ENCODE peak calls at places on chromosomes 3 and 15, in eight cellular contexts. Y is foreskin fibroblast, E is neural progenitor cell, U is omental fat pad, R is fibroblast of lung, C is fibroblast of pulmonary artery, A is glutamatergic neuron, W is fibroblast of mammary gland. L is an unnamed sample.

GRCh38 chr15:99057020-99057419 is 47.9 kb upstream of the SYNM start:
- DNase-seq in Y (no peak), E (peak), U (no peak), R (no peak), C (no peak), A (no peak), W (no peak), L (no peak)

GRCh38 chr15:47374222-47374621 is 343.1 kb upstream of the SEMA6D start:
- DNase-seq in Y (peak), E (no peak), U (no peak), R (peak), C (peak), A (no peak), W (peak), L (peak)

GRCh38 chr15:37046876-37047614 is 53.3 kb downstream of the MEIS2 start:
- DNase-seq in Y (peak), E (peak), U (no peak), R (peak), C (peak), A (no peak), W (peak), L (peak)

GRCh38 chr15:69755571-69756310 is 303.1 kb downstream of the RPLP1 start:
- DNase-seq in Y (no peak), E (no peak), U (no peak), R (no peak), C (peak), A (no peak), W (peak), L (peak)

GRCh38 chr15:70375006-70375409 is 277.3 kb upstream of the TLE3 start:
- DNase-seq in Y (peak), E (no peak), U (no peak), R (no peak), C (peak), A (no peak), W (peak), L (peak)

GRCh38 chr3:75171632-75172230 is 492.4 kb upstream of the FRG2C start:
- DNase-seq in Y (no peak), E (peak), U (no peak), R (peak), C (peak), A (no peak), W (peak), L (peak)

GRCh38 chr15:59812889-59813288 is 123.8 kb upstream of the BNIP2 start:
- DNase-seq in Y (no peak), E (no peak), U (no peak), R (no peak), C (no peak), A (no peak), W (no peak), L (no peak)

GRCh38 chr3:195071916-195072820 is 198.8 kb downstream of the XXYLT1 start:
- DNase-seq in Y (no peak), E (no peak), U (no peak), R (no peak), C (no peak), A (no peak), W (no peak), L (no peak)

GRCh38 chr3:125144653-125145314 is 67.8 kb downstream of the SLC12A8 start:
- DNase-seq in Y (no peak), E (peak), U (no peak), R (no peak), C (no peak), A (no peak), W (no peak), L (no peak)

GRCh38 chr3:107752202-107752990 is 229.6 kb downstream of the BBX start:
- DNase-seq in Y (peak), E (peak), U (no peak), R (peak), C (peak), A (no peak), W (peak), L (peak)

GRCh38 chr3:168047190-168047795 is 48.4 kb downstream of the GOLIM4 start:
- DNase-seq in Y (peak), E (peak), U (no peak), R (peak), C (peak), A (no peak), W (peak), L (peak)

GRCh38 chr3:133880287-133880686 is 15.4 kb downstream of the RAB6B start:
- DNase-seq in Y (no peak), E (no peak), U (no peak), R (no peak), C (no peak), A (no peak), W (no peak), L (no peak)

GRCh38 chr3:146396792-146397191 is 72.6 kb downstream of the PLSCR2 start:
- DNase-seq in Y (no peak), E (no peak), U (no peak), R (no peak), C (no peak), A (no peak), W (no peak), L (no peak)

GRCh38 chr3:111735912-111736311 is 123.2 kb upstream of the PHLDB2 start:
- DNase-seq in Y (no peak), E (no peak), U (no peak), R (no peak), C (peak), A (no peak), W (no peak), L (no peak)

DNA sequence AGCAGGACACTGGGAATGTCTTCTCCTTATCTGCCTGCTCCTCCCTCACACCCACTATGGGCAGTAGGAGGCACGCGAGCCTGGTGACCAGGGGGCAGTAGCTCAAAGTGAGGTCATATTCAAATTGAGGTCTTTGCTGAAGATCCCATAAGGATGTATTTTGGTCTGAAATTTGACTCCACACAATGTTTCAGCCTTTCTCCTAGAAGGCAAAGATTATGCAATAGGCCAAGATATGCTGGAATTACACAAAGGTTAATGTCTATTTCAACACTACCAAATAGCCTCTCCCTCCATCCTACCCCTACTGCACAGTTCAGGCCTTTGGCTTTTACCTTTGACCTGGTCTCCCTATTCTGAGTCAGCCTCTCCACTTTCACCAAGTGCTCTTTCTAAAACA is 203.0 kb downstream of the TIGIT start:
- DNase-seq in Y (peak), E (no peak), U (no peak), R (peak), C (peak), A (no peak), W (peak), L (peak)
- TF ChIP-seq CTCF in Y (no peak), E (no peak), U (no peak), R (no peak), C (no peak), A (no peak), W (peak), L (no peak)

GRCh38 chr3:141454906-141455602 is 31.8 kb upstream of the RASA2 start:
- DNase-seq in Y (peak), E (peak), U (no peak), R (peak), C (peak), A (no peak), W (peak), L (peak)
- TF ChIP-seq CTCF in Y (peak), E (peak), U (peak), R (peak), C (peak), A (peak), W (peak), L (peak)

GRCh38 chr3:27722957-27723802 is 1.1 kb upstream of the EOMES start:
- DNase-seq in Y (no peak), E (peak), U (no peak), R (no peak), C (no peak), A (no peak), W (no peak), L (peak)

GRCh38 chr3:27720029-27720518 is 2.0 kb downstream of the EOMES start:
- DNase-seq in Y (no peak), E (no peak), U (no peak), R (no peak), C (no peak), A (no peak), W (no peak), L (no peak)

GRCh38 chr3:27721717-27722564 is at the start of gene EOMES:
- DNase-seq in Y (no peak), E (peak), U (no peak), R (peak), C (peak), A (peak), W (peak), L (peak)

GRCh38 chr3:27719306-27720003 is 2.7 kb downstream of the EOMES start:
- DNase-seq in Y (no peak), E (no peak), U (no peak), R (no peak), C (no peak), A (no peak), W (no peak), L (no peak)

DNA sequence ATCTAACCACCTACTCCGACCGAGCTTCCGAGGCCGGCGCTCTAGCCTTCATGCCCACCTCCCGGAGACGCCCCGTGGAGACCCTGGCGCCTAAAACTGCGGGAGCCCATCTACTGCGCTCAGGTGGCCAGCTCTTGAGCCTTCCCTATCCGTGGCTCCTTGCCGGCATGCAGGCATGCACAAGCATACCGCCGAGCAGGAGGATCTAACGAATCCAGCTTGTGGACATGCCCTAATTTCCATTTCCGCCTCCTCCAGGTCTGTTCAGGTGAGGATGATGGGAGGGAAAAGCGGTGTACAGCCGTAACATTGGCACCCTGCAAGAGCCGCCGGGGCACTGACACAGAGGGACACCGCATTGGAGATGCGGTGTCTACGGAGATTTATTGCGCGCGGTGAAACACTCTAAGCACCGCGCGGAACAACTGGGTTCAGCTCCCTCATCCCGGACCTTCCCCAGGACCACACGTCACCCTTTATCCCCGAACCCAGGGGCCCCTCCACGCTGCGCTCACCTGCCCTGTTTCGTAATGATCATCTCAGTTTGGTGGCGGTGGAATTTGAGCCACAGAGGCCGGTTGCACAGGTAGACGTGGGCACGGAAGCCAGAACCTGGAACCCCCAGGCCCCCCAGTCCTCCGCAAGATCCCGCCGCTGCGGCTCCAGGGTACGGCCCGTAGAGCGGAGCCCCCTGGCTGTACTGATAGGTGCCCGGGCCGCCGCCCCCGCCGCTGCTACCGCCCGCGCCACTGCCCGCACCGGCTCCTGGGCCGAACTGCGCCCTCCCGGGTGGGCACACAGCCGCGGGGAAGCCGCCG is 1.0 kb downstream of the EOMES start:
- DNase-seq in Y (no peak), E (peak), U (no peak), R (no peak), C (no peak), A (no peak), W (no peak), L (no peak)
- TF ChIP-seq CTCF in Y (no peak), E (no peak), U (no peak), R (peak), C (no peak), A (no peak), W (no peak), L (no peak)

GRCh38 chr15:82580713-82581112 is 40.5 kb upstream of the RPS17 start:
- DNase-seq in Y (no peak), E (no peak), U (no peak), R (no peak), C (no peak), A (no peak), W (no peak), L (no peak)

GRCh38 chr15:82587805-82588204 is 47.5 kb upstream of the RPS17 start:
- DNase-seq in Y (no peak), E (peak), U (no peak), R (no peak), C (no peak), A (no peak), W (no peak), L (no peak)

GRCh38 chr15:82585072-82585471 is 44.8 kb upstream of the RPS17 start:
- DNase-seq in Y (no peak), E (no peak), U (no peak), R (peak), C (peak), A (no peak), W (peak), L (peak)
- TF ChIP-seq CTCF in Y (no peak), E (peak), U (no peak), R (peak), C (no peak), A (no peak), W (peak), L (no peak)

GRCh38 chr15:73246898-73247297 is 121.9 kb downstream of the HCN4 start:
- DNase-seq in Y (no peak), E (no peak), U (no peak), R (no peak), C (no peak), A (no peak), W (no peak), L (no peak)
- TF ChIP-seq CTCF in Y (no peak), E (no peak), U (no peak), R (no peak), C (no peak), A (no peak), W (no peak), L (no peak)

GRCh38 chr15:45457215-45457614 is 65.3 kb downstream of the SLC30A4 start:
- DNase-seq in Y (no peak), E (no peak), U (no peak), R (no peak), C (no peak), A (no peak), W (no peak), L (no peak)

GRCh38 chr15:45451265-45451664 is 71.3 kb downstream of the SLC30A4 start:
- DNase-seq in Y (no peak), E (no peak), U (no peak), R (no peak), C (no peak), A (no peak), W (no peak), L (no peak)

GRCh38 chr15:45457641-45458539 is 64.7 kb downstream of the SLC30A4 start:
- DNase-seq in Y (peak), E (peak), U (peak), R (peak), C (peak), A (peak), W (peak), L (peak)

GRCh38 chr15:45456212-45457106 is 66.1 kb downstream of the SLC30A4 start:
- DNase-seq in Y (peak), E (no peak), U (peak), R (peak), C (peak), A (peak), W (peak), L (peak)

DNA sequence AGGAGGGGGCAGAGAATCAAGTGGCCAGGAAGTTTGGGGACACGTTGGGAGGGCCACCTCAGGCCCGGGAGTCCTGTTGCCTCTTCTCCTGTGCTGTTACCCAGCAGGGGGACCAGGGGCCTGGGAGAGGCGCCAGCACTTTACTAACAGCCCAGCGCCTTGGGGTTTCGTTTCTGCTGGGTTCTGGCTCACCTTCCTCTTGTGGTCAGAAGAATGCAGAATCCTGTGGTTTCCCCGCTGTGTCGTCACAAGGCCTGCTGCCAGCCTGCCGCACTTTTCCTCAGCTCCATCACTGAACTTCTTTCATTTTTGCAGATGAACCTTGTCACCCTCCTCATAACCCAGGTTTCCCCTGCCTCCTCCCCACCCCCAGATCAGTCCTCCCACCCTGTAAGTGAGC is 67.7 kb downstream of the SLC30A4 start:
- DNase-seq in Y (peak), E (no peak), U (peak), R (peak), C (peak), A (no peak), W (peak), L (peak)
- TF ChIP-seq CTCF in Y (no peak), E (no peak), U (no peak), R (no peak), C (peak), A (no peak), W (peak), L (peak)

GRCh38 chr3:129230311-129231019 is 18.9 kb upstream of the COPG1 start:
- DNase-seq in Y (peak), E (no peak), U (no peak), R (peak), C (peak), A (no peak), W (peak), L (peak)

GRCh38 chr3:129224984-129225393 is 24.4 kb upstream of the COPG1 start:
- DNase-seq in Y (peak), E (no peak), U (no peak), R (peak), C (peak), A (no peak), W (peak), L (peak)

GRCh38 chr3:129231331-129232119 is 17.9 kb upstream of the COPG1 start:
- DNase-seq in Y (no peak), E (no peak), U (no peak), R (peak), C (no peak), A (no peak), W (peak), L (no peak)

GRCh38 chr3:129226374-129226773 is 23.0 kb upstream of the COPG1 start:
- DNase-seq in Y (peak), E (no peak), U (peak), R (peak), C (peak), A (no peak), W (peak), L (peak)

GRCh38 chr3:129228891-129229585 is 20.4 kb upstream of the COPG1 start:
- DNase-seq in Y (peak), E (no peak), U (no peak), R (peak), C (peak), A (no peak), W (peak), L (peak)
- TF ChIP-seq CTCF in Y (no peak), E (peak), U (no peak), R (no peak), C (peak), A (no peak), W (no peak), L (no peak)

GRCh38 chr3:55720614-55721013 is 233.5 kb upstream of the WNT5A start:
- DNase-seq in Y (peak), E (no peak), U (no peak), R (peak), C (peak), A (no peak), W (peak), L (peak)
- TF ChIP-seq CTCF in Y (peak), E (peak), U (no peak), R (peak), C (peak), A (no peak), W (peak), L (peak)

DNA sequence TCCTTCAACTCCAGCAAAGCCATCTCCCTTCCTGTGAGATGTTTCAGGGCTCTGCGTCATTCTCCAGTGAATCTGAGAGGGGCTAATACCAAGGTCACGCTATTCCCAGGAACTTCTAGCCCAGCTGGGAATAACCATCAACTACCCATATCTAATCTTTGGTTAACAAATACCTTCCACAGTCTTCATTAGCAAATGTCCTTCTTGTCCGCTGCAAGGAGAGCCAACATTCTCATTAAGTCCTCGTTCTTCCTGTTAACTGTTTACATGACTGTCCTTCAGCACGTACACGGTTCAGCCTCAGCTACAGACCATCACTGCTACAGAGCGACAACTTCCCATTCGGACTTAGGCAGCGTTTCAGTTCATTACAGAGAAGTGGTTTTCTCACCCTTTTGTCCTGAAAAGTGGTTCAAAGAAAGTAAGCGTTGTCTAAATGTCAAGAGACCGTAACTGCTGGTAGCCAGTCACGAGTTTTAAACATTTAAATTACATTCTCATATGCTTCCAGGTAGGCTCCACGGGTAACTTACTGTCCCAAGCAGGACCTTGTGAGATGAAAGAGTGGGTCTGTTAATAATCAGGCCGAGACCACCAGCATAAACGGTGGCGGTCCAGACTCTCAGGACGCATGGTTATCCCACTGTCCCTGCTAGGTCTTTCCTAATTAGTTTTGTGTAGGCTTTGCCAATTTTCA is 63.9 kb downstream of the CHSY1 start:
- DNase-seq in Y (peak), E (no peak), U (no peak), R (peak), C (peak), A (no peak), W (peak), L (peak)
- TF ChIP-seq CTCF in Y (no peak), E (no peak), U (no peak), R (no peak), C (no peak), A (no peak), W (no peak), L (no peak)